ENCODE peak calls at places on chromosomes 6 and 20, in nine cellular contexts. One of them, this sample, is unnamed.

GRCh38 chr6:84767591-84768201 is 3.3 kb upstream of the TBX18 start:
- DNase-seq in transverse colon: no peak
- DNase-seq in body of pancreas: no peak
- DNase-seq in stomach: no peak
- DNase-seq in IMR-90: no peak
- DNase-seq in Peyer's patch: no peak
- DNase-seq in esophagus squamous epithelium: no peak
- DNase-seq in endothelial cell of umbilical vein: no peak
- DNase-seq in heart left ventricle: no peak
- DNase-seq in this sample: no peak

GRCh38 chr20:62148908-62149314 is 5.3 kb downstream of the SS18L1 start:
- DNase-seq in transverse colon: no peak
- DNase-seq in body of pancreas: no peak
- DNase-seq in stomach: no peak
- DNase-seq in IMR-90: no peak
- DNase-seq in Peyer's patch: no peak
- DNase-seq in esophagus squamous epithelium: no peak
- DNase-seq in endothelial cell of umbilical vein: no peak
- DNase-seq in heart left ventricle: no peak
- DNase-seq in this sample: no peak

GRCh38 chr6:13846841-13847240 is 32.5 kb upstream of the MCUR1 start:
- DNase-seq in transverse colon: no peak
- DNase-seq in body of pancreas: no peak
- DNase-seq in stomach: no peak
- DNase-seq in IMR-90: no peak
- DNase-seq in Peyer's patch: no peak
- DNase-seq in esophagus squamous epithelium: no peak
- DNase-seq in endothelial cell of umbilical vein: no peak
- DNase-seq in heart left ventricle: no peak
- DNase-seq in this sample: no peak

GRCh38 chr6:166236586-166236985 is 68.9 kb upstream of the TBXT start:
- DNase-seq in transverse colon: no peak
- DNase-seq in body of pancreas: no peak
- DNase-seq in stomach: no peak
- DNase-seq in IMR-90: no peak
- DNase-seq in Peyer's patch: no peak
- DNase-seq in esophagus squamous epithelium: no peak
- DNase-seq in endothelial cell of umbilical vein: no peak
- DNase-seq in heart left ventricle: no peak
- DNase-seq in this sample: peak; percentile 84

GRCh38 chr20:34220581-34220980 is 20.6 kb upstream of the ASIP start:
- DNase-seq in transverse colon: no peak
- DNase-seq in body of pancreas: no peak
- DNase-seq in stomach: no peak
- DNase-seq in IMR-90: peak; percentile 28
- DNase-seq in Peyer's patch: no peak
- DNase-seq in esophagus squamous epithelium: no peak
- DNase-seq in endothelial cell of umbilical vein: peak; percentile 78
- DNase-seq in heart left ventricle: no peak
- DNase-seq in this sample: no peak

GRCh38 chr20:32018269-32019155 is 8.3 kb downstream of the CCM2L start:
- DNase-seq in transverse colon: peak; percentile 71
- DNase-seq in body of pancreas: peak; percentile 81
- DNase-seq in stomach: peak; percentile 75
- DNase-seq in IMR-90: no peak
- DNase-seq in Peyer's patch: peak; percentile 81
- DNase-seq in esophagus squamous epithelium: no peak
- DNase-seq in endothelial cell of umbilical vein: peak; percentile 66
- DNase-seq in heart left ventricle: peak; percentile 58
- DNase-seq in this sample: peak; percentile 86

GRCh38 chr20:53402233-53403005 is 191.2 kb downstream of the ZNF217 start:
- DNase-seq in transverse colon: no peak
- DNase-seq in body of pancreas: no peak
- DNase-seq in stomach: no peak
- DNase-seq in IMR-90: no peak
- DNase-seq in Peyer's patch: no peak
- DNase-seq in esophagus squamous epithelium: no peak
- DNase-seq in endothelial cell of umbilical vein: no peak
- DNase-seq in heart left ventricle: no peak
- DNase-seq in this sample: no peak

GRCh38 chr6:75600694-75601265 is 900 bp upstream of the SENP6 start:
- DNase-seq in transverse colon: no peak
- DNase-seq in body of pancreas: no peak
- DNase-seq in stomach: no peak
- DNase-seq in IMR-90: no peak
- DNase-seq in Peyer's patch: no peak
- DNase-seq in esophagus squamous epithelium: no peak
- DNase-seq in endothelial cell of umbilical vein: peak; percentile 41
- DNase-seq in heart left ventricle: no peak
- DNase-seq in this sample: no peak

DNA sequence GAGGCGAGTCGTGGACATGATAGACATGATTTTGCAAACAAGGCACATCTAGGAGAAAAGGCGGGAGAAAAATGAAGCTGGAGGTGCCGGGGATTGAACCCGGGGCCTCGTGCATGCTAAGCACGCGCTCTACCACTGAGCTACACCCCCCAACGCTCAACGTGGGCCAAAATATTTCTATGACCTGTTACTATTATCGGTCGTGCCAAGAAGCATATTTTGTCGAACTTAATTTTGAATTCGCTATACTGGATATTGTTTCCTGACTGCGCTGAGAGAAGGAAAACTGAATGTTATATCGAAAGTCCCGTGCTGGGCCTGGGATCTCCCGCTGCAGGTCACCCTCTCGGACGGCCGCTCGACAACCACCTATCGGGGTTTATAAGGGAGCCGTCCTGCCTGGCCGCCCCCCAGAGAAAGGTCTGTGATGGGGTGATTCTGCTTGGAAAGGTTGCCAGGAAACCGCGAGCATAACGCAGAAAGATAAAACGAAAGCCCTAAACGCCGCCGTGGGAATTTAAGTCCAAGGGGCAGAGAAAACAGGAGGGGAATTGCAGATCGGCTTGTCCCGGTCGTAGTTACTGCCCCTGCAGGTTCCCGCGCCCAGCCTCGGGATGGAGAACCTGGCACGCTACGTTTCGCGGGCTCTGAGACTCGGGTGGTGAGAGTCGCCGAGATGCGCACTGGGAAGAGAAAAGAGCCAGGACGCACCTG is 60.0 kb downstream of the TRIM27 start:
- DNase-seq in transverse colon: peak; percentile 79
- DNase-seq in body of pancreas: peak; percentile 76
- DNase-seq in stomach: peak; percentile 77
- DNase-seq in IMR-90: peak; percentile 82
- DNase-seq in Peyer's patch: peak; percentile 76
- DNase-seq in esophagus squamous epithelium: no peak
- DNase-seq in endothelial cell of umbilical vein: peak; percentile 91
- DNase-seq in heart left ventricle: peak; percentile 60
- DNase-seq in this sample: peak; percentile 86
- TF ChIP-seq POLR2A in transverse colon: no peak
- TF ChIP-seq POLR2A in body of pancreas: no peak
- TF ChIP-seq POLR2A in stomach: no peak
- TF ChIP-seq POLR2A in IMR-90: no peak
- TF ChIP-seq POLR2A in Peyer's patch: no peak
- TF ChIP-seq POLR2A in esophagus squamous epithelium: no peak
- TF ChIP-seq POLR2A in endothelial cell of umbilical vein: no peak
- TF ChIP-seq POLR2A in heart left ventricle: no peak
- TF ChIP-seq POLR2A in this sample: no peak

GRCh38 chr20:37567331-37567665 is 39.6 kb upstream of the BLCAP start:
- DNase-seq in transverse colon: no peak
- DNase-seq in body of pancreas: no peak
- DNase-seq in stomach: no peak
- DNase-seq in IMR-90: no peak
- DNase-seq in Peyer's patch: no peak
- DNase-seq in esophagus squamous epithelium: no peak
- DNase-seq in endothelial cell of umbilical vein: no peak
- DNase-seq in heart left ventricle: no peak
- DNase-seq in this sample: no peak

GRCh38 chr20:37567671-37568588 is 40.3 kb upstream of the BLCAP start:
- DNase-seq in transverse colon: no peak
- DNase-seq in body of pancreas: no peak
- DNase-seq in stomach: no peak
- DNase-seq in IMR-90: no peak
- DNase-seq in Peyer's patch: no peak
- DNase-seq in esophagus squamous epithelium: no peak
- DNase-seq in endothelial cell of umbilical vein: peak; percentile 50
- DNase-seq in heart left ventricle: no peak
- DNase-seq in this sample: no peak

GRCh38 chr20:37565134-37565811 is 37.6 kb upstream of the BLCAP start:
- DNase-seq in transverse colon: no peak
- DNase-seq in body of pancreas: no peak
- DNase-seq in stomach: no peak
- DNase-seq in IMR-90: no peak
- DNase-seq in Peyer's patch: no peak
- DNase-seq in esophagus squamous epithelium: no peak
- DNase-seq in endothelial cell of umbilical vein: no peak
- DNase-seq in heart left ventricle: no peak
- DNase-seq in this sample: no peak

GRCh38 chr20:37564388-37565133 is 36.9 kb upstream of the BLCAP start:
- DNase-seq in transverse colon: peak; percentile 44
- DNase-seq in body of pancreas: peak; percentile 35
- DNase-seq in stomach: peak; percentile 60
- DNase-seq in IMR-90: no peak
- DNase-seq in Peyer's patch: peak; percentile 66
- DNase-seq in esophagus squamous epithelium: no peak
- DNase-seq in endothelial cell of umbilical vein: peak; percentile 35
- DNase-seq in heart left ventricle: no peak
- DNase-seq in this sample: peak; percentile 85

DNA sequence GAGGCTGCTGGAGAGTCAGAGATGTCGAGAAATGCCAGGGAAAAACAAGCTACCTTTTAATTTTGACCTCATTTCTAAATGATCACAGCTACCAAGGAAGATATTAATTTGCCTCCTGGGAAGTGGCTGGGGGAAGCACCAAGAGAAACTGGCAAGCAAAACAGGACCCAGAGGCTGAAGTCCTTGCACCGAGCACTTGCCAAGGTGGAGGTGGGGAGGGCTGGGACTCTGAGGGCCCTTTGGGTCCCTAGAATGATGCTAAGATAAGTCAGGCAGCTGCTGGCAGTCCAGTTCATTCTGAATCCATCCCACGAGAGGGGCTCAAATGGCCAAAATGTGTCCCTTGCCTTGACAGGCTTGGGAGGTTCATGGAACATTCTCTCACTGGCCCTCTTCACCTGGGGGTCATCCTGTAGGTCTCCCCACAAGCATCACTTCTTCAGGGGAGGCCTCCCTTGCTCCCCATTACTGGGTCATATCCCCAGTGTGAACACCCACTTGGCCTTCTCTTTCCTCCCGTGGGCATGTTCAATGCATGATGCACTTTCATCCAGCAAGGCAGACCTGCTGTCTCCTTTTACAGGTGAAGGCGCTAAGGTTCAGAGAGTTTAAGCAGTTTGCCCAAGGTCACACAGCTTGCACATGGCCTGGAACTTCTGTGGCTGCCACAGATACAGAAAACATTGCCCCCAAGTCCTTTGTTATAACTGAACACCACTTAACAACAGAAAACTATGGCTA is 39.1 kb upstream of the BLCAP start:
- DNase-seq in transverse colon: no peak
- DNase-seq in body of pancreas: no peak
- DNase-seq in stomach: no peak
- DNase-seq in IMR-90: no peak
- DNase-seq in Peyer's patch: no peak
- DNase-seq in esophagus squamous epithelium: no peak
- DNase-seq in endothelial cell of umbilical vein: no peak
- DNase-seq in heart left ventricle: no peak
- DNase-seq in this sample: no peak
- H3K27me3 ChIP-seq in transverse colon: peaks cover 97% of the 10 kb centered on the region
- H3K27me3 ChIP-seq in body of pancreas: no peaks in the 10 kb centered on the region
- H3K27me3 ChIP-seq in stomach: peaks cover 58% of the 10 kb centered on the region
- H3K27me3 ChIP-seq in IMR-90: peaks cover 55% of the 10 kb centered on the region
- H3K27me3 ChIP-seq in Peyer's patch: no peaks in the 10 kb centered on the region
- H3K27me3 ChIP-seq in esophagus squamous epithelium: no peaks in the 10 kb centered on the region
- H3K27me3 ChIP-seq in endothelial cell of umbilical vein: peaks cover 22% of the 10 kb centered on the region
- H3K27me3 ChIP-seq in heart left ventricle: peaks cover 9% of the 10 kb centered on the region
- H3K27me3 ChIP-seq in this sample: peaks cover 55% of the 10 kb centered on the region

DNA sequence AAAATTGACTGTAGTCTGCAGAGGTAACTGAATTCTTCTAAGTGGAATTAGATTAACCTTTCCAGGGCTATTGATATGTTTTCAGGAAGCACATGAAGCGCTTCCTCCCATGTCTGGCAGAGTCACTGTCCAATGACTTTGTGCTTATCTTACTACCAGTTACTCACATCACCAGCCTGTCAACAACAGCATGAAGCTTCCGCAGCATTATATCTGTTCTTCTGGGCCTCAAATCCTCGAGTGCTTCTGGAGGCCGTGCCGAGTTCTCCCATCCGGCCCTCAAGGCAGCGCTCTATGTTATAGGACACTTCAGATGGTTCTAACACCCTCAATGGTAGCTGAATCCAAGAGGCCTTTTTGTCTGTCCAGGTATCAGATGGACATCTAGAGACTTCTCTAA is 33.2 kb downstream of the PSMG4 start:
- DNase-seq in transverse colon: no peak
- DNase-seq in body of pancreas: no peak
- DNase-seq in stomach: no peak
- DNase-seq in IMR-90: no peak
- DNase-seq in Peyer's patch: no peak
- DNase-seq in esophagus squamous epithelium: no peak
- DNase-seq in endothelial cell of umbilical vein: no peak
- DNase-seq in heart left ventricle: no peak
- DNase-seq in this sample: peak; percentile 44
- TF ChIP-seq POLR2A in transverse colon: no peak
- TF ChIP-seq POLR2A in body of pancreas: no peak
- TF ChIP-seq POLR2A in stomach: no peak
- TF ChIP-seq POLR2A in IMR-90: no peak
- TF ChIP-seq POLR2A in Peyer's patch: no peak
- TF ChIP-seq POLR2A in esophagus squamous epithelium: no peak
- TF ChIP-seq POLR2A in endothelial cell of umbilical vein: no peak
- TF ChIP-seq POLR2A in heart left ventricle: no peak
- TF ChIP-seq POLR2A in this sample: no peak

GRCh38 chr20:24998631-24999445 is 6.3 kb upstream of the APMAP start:
- DNase-seq in transverse colon: peak; percentile 6
- DNase-seq in body of pancreas: peak; percentile 10
- DNase-seq in stomach: no peak
- DNase-seq in IMR-90: peak; percentile 4
- DNase-seq in Peyer's patch: peak; percentile 57
- DNase-seq in esophagus squamous epithelium: no peak
- DNase-seq in endothelial cell of umbilical vein: no peak
- DNase-seq in heart left ventricle: peak; percentile 47
- DNase-seq in this sample: peak; percentile 35

GRCh38 chr20:24999568-24999967 is 7.0 kb upstream of the APMAP start:
- DNase-seq in transverse colon: peak; percentile 3
- DNase-seq in body of pancreas: peak; percentile 10
- DNase-seq in stomach: no peak
- DNase-seq in IMR-90: no peak
- DNase-seq in Peyer's patch: peak; percentile 7
- DNase-seq in esophagus squamous epithelium: no peak
- DNase-seq in endothelial cell of umbilical vein: no peak
- DNase-seq in heart left ventricle: no peak
- DNase-seq in this sample: no peak

GRCh38 chr20:25000268-25000801 is 7.8 kb upstream of the APMAP start:
- DNase-seq in transverse colon: peak; percentile 38
- DNase-seq in body of pancreas: peak; percentile 98
- DNase-seq in stomach: peak; percentile 96
- DNase-seq in IMR-90: peak; percentile 44
- DNase-seq in Peyer's patch: peak; percentile 60
- DNase-seq in esophagus squamous epithelium: no peak
- DNase-seq in endothelial cell of umbilical vein: peak; percentile 5
- DNase-seq in heart left ventricle: peak; percentile 53
- DNase-seq in this sample: peak; percentile 24

GRCh38 chr20:24996449-24997195 is 4.1 kb upstream of the APMAP start:
- DNase-seq in transverse colon: no peak
- DNase-seq in body of pancreas: no peak
- DNase-seq in stomach: no peak
- DNase-seq in IMR-90: no peak
- DNase-seq in Peyer's patch: peak; percentile 53
- DNase-seq in esophagus squamous epithelium: no peak
- DNase-seq in endothelial cell of umbilical vein: no peak
- DNase-seq in heart left ventricle: no peak
- DNase-seq in this sample: peak; percentile 38

DNA sequence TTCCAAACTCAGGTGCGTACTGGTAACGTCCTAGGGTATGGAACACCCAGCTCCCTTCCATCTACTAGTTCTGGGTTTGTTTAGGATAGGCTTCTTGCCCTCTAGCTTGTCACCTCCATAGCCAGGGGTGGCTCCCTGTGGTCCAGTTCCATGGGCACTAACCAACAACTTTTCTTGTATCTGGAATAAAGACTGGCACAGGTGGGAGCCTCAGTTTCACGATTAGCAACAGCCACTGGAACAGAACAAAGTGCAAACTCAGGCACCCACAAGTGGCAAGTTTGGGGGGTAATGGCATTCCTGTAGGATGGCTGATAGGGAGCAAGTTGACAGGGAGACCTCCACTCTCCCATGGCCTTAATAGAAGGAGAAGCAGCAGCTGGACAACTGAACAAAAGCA is 5.6 kb upstream of the APMAP start:
- DNase-seq in transverse colon: no peak
- DNase-seq in body of pancreas: no peak
- DNase-seq in stomach: no peak
- DNase-seq in IMR-90: no peak
- DNase-seq in Peyer's patch: no peak
- DNase-seq in esophagus squamous epithelium: no peak
- DNase-seq in endothelial cell of umbilical vein: no peak
- DNase-seq in heart left ventricle: no peak
- DNase-seq in this sample: no peak
- H3K27me3 ChIP-seq in transverse colon: no peaks in the 10 kb centered on the region
- H3K27me3 ChIP-seq in body of pancreas: no peaks in the 10 kb centered on the region
- H3K27me3 ChIP-seq in stomach: no peaks in the 10 kb centered on the region
- H3K27me3 ChIP-seq in IMR-90: peaks cover 32% of the 10 kb centered on the region
- H3K27me3 ChIP-seq in Peyer's patch: no peaks in the 10 kb centered on the region
- H3K27me3 ChIP-seq in esophagus squamous epithelium: no peaks in the 10 kb centered on the region
- H3K27me3 ChIP-seq in endothelial cell of umbilical vein: no peaks in the 10 kb centered on the region
- H3K27me3 ChIP-seq in heart left ventricle: no peaks in the 10 kb centered on the region
- H3K27me3 ChIP-seq in this sample: no peaks in the 10 kb centered on the region

This sample was measured in spleen.